ENCODE peak calls at places on chromosomes 16 and 17, in six cellular contexts. U is A673, F is HT-29, R is hepatic stellate cell, O is AG08395, N is Ammon's horn. T is an unnamed sample.

GRCh38 chr17:75774988-75775668 is 9.5 kb upstream of the UNK start:
- DNase-seq in U (no peak), F (peak; percentile 68), R (no peak), O (no peak), N (no peak), T (peak; percentile 19)

GRCh38 chr17:63140255-63140654 is 174.2 kb downstream of the TANC2 start:
- DNase-seq in U (peak; percentile 36), F (peak; percentile 19), R (no peak), O (no peak), N (peak; percentile 52), T (peak; percentile 60)

GRCh38 chr16:50273382-50273690 is 7.0 kb downstream of the ADCY7 start:
- DNase-seq in U (no peak), F (no peak), R (no peak), O (no peak), N (no peak), T (peak; percentile 16)

GRCh38 chr17:8248751-8249607 is at the start of gene PFAS:
- DNase-seq in U (peak; percentile 96), F (peak; percentile 94), R (peak; percentile 94), O (peak; percentile 95), N (peak; percentile 93), T (peak; percentile 98)

GRCh38 chr17:78724544-78724943 is 57.5 kb downstream of the CYTH1 start:
- DNase-seq in U (no peak), F (no peak), R (no peak), O (peak; percentile 36), N (peak; percentile 85), T (no peak)

GRCh38 chr16:88316941-88317618 is 65.7 kb upstream of the ZNF469 start:
- DNase-seq in U (no peak), F (no peak), R (no peak), O (no peak), N (no peak), T (no peak)

GRCh38 chr16:1997591-1998359 is 8.0 kb downstream of the SYNGR3 start:
- DNase-seq in U (no peak), F (no peak), R (no peak), O (peak; percentile 48), N (no peak), T (no peak)

GRCh38 chr17:39757931-39758873 is 20.5 kb downstream of the GRB7 start:
- DNase-seq in U (no peak), F (no peak), R (no peak), O (no peak), N (no peak), T (no peak)

GRCh38 chr16:57474671-57475661 is 11.3 kb downstream of the DOK4 start:
- DNase-seq in U (no peak), F (no peak), R (no peak), O (no peak), N (no peak), T (no peak)

GRCh38 chr17:15260376-15261062 is 4.6 kb downstream of the PMP22 start:
- DNase-seq in U (peak; percentile 69), F (peak; percentile 48), R (peak; percentile 84), O (peak; percentile 84), N (peak; percentile 84), T (peak; percentile 85)

GRCh38 chr16:84421938-84422220 is 53.5 kb downstream of the ATP2C2 start:
- DNase-seq in U (no peak), F (no peak), R (no peak), O (no peak), N (no peak), T (no peak)

GRCh38 chr17:61144876-61145564 is 254.6 kb upstream of the TBX2 start:
- DNase-seq in U (peak; percentile 5), F (no peak), R (no peak), O (no peak), N (no peak), T (no peak)

GRCh38 chr17:35745749-35746320 is 7.2 kb downstream of the GAS2L2 start:
- DNase-seq in U (no peak), F (no peak), R (no peak), O (no peak), N (no peak), T (no peak)

GRCh38 chr17:14693382-14693781 is 392.5 kb downstream of the HS3ST3B1 start:
- DNase-seq in U (no peak), F (no peak), R (no peak), O (no peak), N (no peak), T (no peak)

GRCh38 chr16:29111421-29111820 is 126.6 kb downstream of the LAT start:
- DNase-seq in U (no peak), F (no peak), R (no peak), O (no peak), N (no peak), T (no peak)

GRCh38 chr17:81178136-81179091 is 12.4 kb upstream of the AATK start:
- DNase-seq in U (no peak), F (no peak), R (no peak), O (no peak), N (no peak), T (no peak)

GRCh38 chr16:11851301-11852091 is at the start of gene RSL1D1:
- DNase-seq in U (peak; percentile 96), F (peak; percentile 95), R (peak; percentile 99), O (peak; percentile 100), N (peak; percentile 94), T (peak; percentile 96)

GRCh38 chr17:30363715-30364202 is 15.0 kb upstream of the CPD start:
- DNase-seq in U (no peak), F (peak; percentile 47), R (no peak), O (peak; percentile 52), N (no peak), T (peak; percentile 62)

GRCh38 chr17:21296097-21297025 is 11.8 kb downstream of the MAP2K3 start:
- DNase-seq in U (no peak), F (no peak), R (no peak), O (no peak), N (peak; percentile 51), T (no peak)

GRCh38 chr16:68445458-68445857 is 2.9 kb downstream of the SMPD3 start:
- DNase-seq in U (peak; percentile 80), F (peak; percentile 87), R (peak; percentile 60), O (peak; percentile 56), N (peak; percentile 70), T (peak; percentile 75)

T was measured in mucosa of descending colon.